ENCODE peak calls at places on chromosome 18, in five cellular contexts. One of them, this sample, is unnamed.

GRCh38 chr18:79962311-79962710 is 2.1 kb upstream of the HSBP1L1 start:
- DNase-seq in RPMI7951: no peak
- DNase-seq in neural crest cell: no peak
- DNase-seq in AG09319: no peak
- DNase-seq in CD8-positive, alpha-beta T cell: no peak
- DNase-seq in this sample: no peak

GRCh38 chr18:59787998-59788875 is 91.0 kb upstream of the CCBE1 start:
- DNase-seq in RPMI7951: peak
- DNase-seq in neural crest cell: no peak
- DNase-seq in AG09319: no peak
- DNase-seq in CD8-positive, alpha-beta T cell: no peak
- DNase-seq in this sample: no peak

GRCh38 chr18:5103286-5103685 is 93.8 kb downstream of the AKAIN1 start:
- DNase-seq in RPMI7951: no peak
- DNase-seq in neural crest cell: no peak
- DNase-seq in AG09319: no peak
- DNase-seq in CD8-positive, alpha-beta T cell: no peak
- DNase-seq in this sample: peak

GRCh38 chr18:3966985-3967856 is 487.9 kb downstream of the DLGAP1 start:
- DNase-seq in RPMI7951: no peak
- DNase-seq in neural crest cell: no peak
- DNase-seq in AG09319: no peak
- DNase-seq in CD8-positive, alpha-beta T cell: no peak
- DNase-seq in this sample: no peak

GRCh38 chr18:26574958-26575864 is 26.9 kb upstream of the KCTD1 start:
- DNase-seq in RPMI7951: peak
- DNase-seq in neural crest cell: peak
- DNase-seq in AG09319: peak
- DNase-seq in CD8-positive, alpha-beta T cell: no peak
- DNase-seq in this sample: no peak

GRCh38 chr18:8426401-8426800 is 182.8 kb upstream of the RAB12 start:
- DNase-seq in RPMI7951: no peak
- DNase-seq in neural crest cell: peak
- DNase-seq in AG09319: no peak
- DNase-seq in CD8-positive, alpha-beta T cell: no peak
- DNase-seq in this sample: peak

GRCh38 chr18:12304351-12305210 is 3.5 kb upstream of the TUBB6 start:
- DNase-seq in RPMI7951: no peak
- DNase-seq in neural crest cell: no peak
- DNase-seq in AG09319: no peak
- DNase-seq in CD8-positive, alpha-beta T cell: no peak
- DNase-seq in this sample: no peak

GRCh38 chr18:10247402-10248117 is 206.9 kb upstream of the APCDD1 start:
- DNase-seq in RPMI7951: no peak
- DNase-seq in neural crest cell: no peak
- DNase-seq in AG09319: no peak
- DNase-seq in CD8-positive, alpha-beta T cell: no peak
- DNase-seq in this sample: no peak

GRCh38 chr18:34709104-34709503 is 994 bp upstream of the DTNA start:
- DNase-seq in RPMI7951: peak
- DNase-seq in neural crest cell: no peak
- DNase-seq in AG09319: peak
- DNase-seq in CD8-positive, alpha-beta T cell: no peak
- DNase-seq in this sample: no peak

GRCh38 chr18:76991021-76991688 is 141.4 kb downstream of the MBP start:
- DNase-seq in RPMI7951: no peak
- DNase-seq in neural crest cell: no peak
- DNase-seq in AG09319: no peak
- DNase-seq in CD8-positive, alpha-beta T cell: no peak
- DNase-seq in this sample: no peak

GRCh38 chr18:5197032-5197434 is at the start of gene AKAIN1:
- DNase-seq in RPMI7951: peak
- DNase-seq in neural crest cell: peak
- DNase-seq in AG09319: no peak
- DNase-seq in CD8-positive, alpha-beta T cell: no peak
- DNase-seq in this sample: peak

GRCh38 chr18:50011813-50012445 is 183.0 kb downstream of the MYO5B start:
- DNase-seq in RPMI7951: no peak
- DNase-seq in neural crest cell: no peak
- DNase-seq in AG09319: peak
- DNase-seq in CD8-positive, alpha-beta T cell: no peak
- DNase-seq in this sample: no peak

GRCh38 chr18:21865043-21865442 is 124.5 kb downstream of the MIB1 start:
- DNase-seq in RPMI7951: no peak
- DNase-seq in neural crest cell: no peak
- DNase-seq in AG09319: no peak
- DNase-seq in CD8-positive, alpha-beta T cell: no peak
- DNase-seq in this sample: no peak

GRCh38 chr18:12593861-12594260 is 64.0 kb downstream of the SPIRE1 start:
- DNase-seq in RPMI7951: no peak
- DNase-seq in neural crest cell: no peak
- DNase-seq in AG09319: no peak
- DNase-seq in CD8-positive, alpha-beta T cell: no peak
- DNase-seq in this sample: no peak

GRCh38 chr18:42429208-42429607 is 474.2 kb downstream of the PIK3C3 start:
- DNase-seq in RPMI7951: no peak
- DNase-seq in neural crest cell: no peak
- DNase-seq in AG09319: no peak
- DNase-seq in CD8-positive, alpha-beta T cell: no peak
- DNase-seq in this sample: no peak

GRCh38 chr18:62339106-62339988 is 14.2 kb downstream of the TNFRSF11A start:
- DNase-seq in RPMI7951: peak
- DNase-seq in neural crest cell: no peak
- DNase-seq in AG09319: no peak
- DNase-seq in CD8-positive, alpha-beta T cell: no peak
- DNase-seq in this sample: no peak

GRCh38 chr18:44111337-44111736 is 569.4 kb upstream of the SETBP1 start:
- DNase-seq in RPMI7951: no peak
- DNase-seq in neural crest cell: no peak
- DNase-seq in AG09319: no peak
- DNase-seq in CD8-positive, alpha-beta T cell: no peak
- DNase-seq in this sample: no peak

GRCh38 chr18:49839012-49839411 is 25.7 kb upstream of the ACAA2 start:
- DNase-seq in RPMI7951: no peak
- DNase-seq in neural crest cell: no peak
- DNase-seq in AG09319: no peak
- DNase-seq in CD8-positive, alpha-beta T cell: no peak
- DNase-seq in this sample: no peak

GRCh38 chr18:37634516-37634915 is 68.9 kb upstream of the CELF4 start:
- DNase-seq in RPMI7951: no peak
- DNase-seq in neural crest cell: no peak
- DNase-seq in AG09319: no peak
- DNase-seq in CD8-positive, alpha-beta T cell: no peak
- DNase-seq in this sample: no peak

GRCh38 chr18:44520981-44521672 is 159.6 kb upstream of the SETBP1 start:
- DNase-seq in RPMI7951: peak
- DNase-seq in neural crest cell: no peak
- DNase-seq in AG09319: no peak
- DNase-seq in CD8-positive, alpha-beta T cell: no peak
- DNase-seq in this sample: no peak